ENCODE peak calls at places on chromosomes 1 and 21, in nine cellular contexts. S is testis; R is AG04450; K is tibial artery; X is heart right ventricle; B is CD4-positive, alpha-beta T cell; Q is transverse colon; F is thyroid gland; I is HL-60. G is an unnamed sample.

GRCh38 chr21:46345861-46346260 is 21.9 kb downstream of the PCNT start:
- DNase-seq in B (no peak), R (no peak), S (no peak), F (no peak), X (no peak), I (no peak), K (no peak), Q (no peak), G (no peak)

GRCh38 chr1:170530972-170531757 is 801 bp upstream of the GORAB start:
- DNase-seq in I (no peak), R (no peak), Q (peak), K (peak), F (no peak), X (peak), S (peak), B (no peak), G (no peak)

GRCh38 chr1:84570436-84571149 is 3.6 kb downstream of the CTBS start:
- DNase-seq in B (no peak), Q (no peak), R (no peak), I (no peak), F (no peak), K (no peak), S (no peak), X (no peak), G (no peak)

GRCh38 chr1:89166705-89167104 is 9.1 kb downstream of the GBP7 start:
- DNase-seq in F (no peak), K (no peak), B (no peak), I (no peak), X (no peak), R (no peak), Q (no peak), S (no peak), G (no peak)

GRCh38 chr21:28761709-28762356 is 230.8 kb downstream of the LTN1 start:
- DNase-seq in Q (no peak), B (no peak), S (no peak), R (no peak), I (no peak), K (no peak), F (no peak), X (no peak), G (no peak)

GRCh38 chr1:165882168-165882837 is 54.9 kb downstream of the UCK2 start:
- DNase-seq in R (no peak), Q (no peak), F (no peak), K (no peak), B (no peak), I (no peak), S (no peak), X (no peak), G (no peak)

GRCh38 chr21:27314096-27314495 is 347.2 kb upstream of the ADAMTS5 start:
- DNase-seq in S (no peak), K (no peak), B (no peak), R (no peak), F (no peak), X (no peak), I (no peak), Q (no peak), G (no peak)

GRCh38 chr1:220887868-220888664 is 8.8 kb downstream of the HLX start:
- DNase-seq in I (no peak), X (no peak), K (no peak), F (no peak), R (no peak), B (no peak), Q (no peak), S (no peak), G (no peak)

GRCh38 chr1:243921113-243921512 is 71.1 kb upstream of the AKT3 start:
- DNase-seq in Q (no peak), R (no peak), S (no peak), X (no peak), K (no peak), I (no peak), F (no peak), B (no peak), G (no peak)

GRCh38 chr1:25743164-25744139 is 56.5 kb upstream of the SELENON start:
- DNase-seq in S (peak), B (no peak), Q (peak), K (peak), R (no peak), F (peak), I (no peak), X (peak), G (peak)

GRCh38 chr1:158564608-158565007 is 5.8 kb downstream of the OR6P1 start:
- DNase-seq in K (no peak), Q (no peak), F (no peak), R (no peak), I (peak), S (no peak), B (no peak), X (no peak), G (no peak)

GRCh38 chr1:96782861-96783260 is 61.3 kb downstream of the PTBP2 start:
- DNase-seq in Q (no peak), X (no peak), B (no peak), S (no peak), F (no peak), R (peak), K (no peak), I (no peak), G (no peak)

GRCh38 chr1:3773572-3774502 is 1.3 kb downstream of the SMIM1 start:
- DNase-seq in Q (no peak), R (no peak), K (no peak), X (no peak), B (no peak), I (no peak), S (no peak), F (no peak), G (no peak)
- H3K27ac ChIP-seq in Q (peak), R (no peak), K (peak), X (no peak), B (no peak), I (no peak), S (peak), F (peak), G (peak)

GRCh38 chr1:43881415-43881814 is 52.2 kb upstream of the ARTN start:
- DNase-seq in S (no peak), F (no peak), Q (no peak), R (no peak), I (peak), K (no peak), X (peak), B (no peak), G (no peak)
- TF ChIP-seq CTCF in S (no peak), F (no peak), Q (no peak), R (peak), I (no peak), K (no peak), X (peak), B (no peak), G (no peak)

DNA sequence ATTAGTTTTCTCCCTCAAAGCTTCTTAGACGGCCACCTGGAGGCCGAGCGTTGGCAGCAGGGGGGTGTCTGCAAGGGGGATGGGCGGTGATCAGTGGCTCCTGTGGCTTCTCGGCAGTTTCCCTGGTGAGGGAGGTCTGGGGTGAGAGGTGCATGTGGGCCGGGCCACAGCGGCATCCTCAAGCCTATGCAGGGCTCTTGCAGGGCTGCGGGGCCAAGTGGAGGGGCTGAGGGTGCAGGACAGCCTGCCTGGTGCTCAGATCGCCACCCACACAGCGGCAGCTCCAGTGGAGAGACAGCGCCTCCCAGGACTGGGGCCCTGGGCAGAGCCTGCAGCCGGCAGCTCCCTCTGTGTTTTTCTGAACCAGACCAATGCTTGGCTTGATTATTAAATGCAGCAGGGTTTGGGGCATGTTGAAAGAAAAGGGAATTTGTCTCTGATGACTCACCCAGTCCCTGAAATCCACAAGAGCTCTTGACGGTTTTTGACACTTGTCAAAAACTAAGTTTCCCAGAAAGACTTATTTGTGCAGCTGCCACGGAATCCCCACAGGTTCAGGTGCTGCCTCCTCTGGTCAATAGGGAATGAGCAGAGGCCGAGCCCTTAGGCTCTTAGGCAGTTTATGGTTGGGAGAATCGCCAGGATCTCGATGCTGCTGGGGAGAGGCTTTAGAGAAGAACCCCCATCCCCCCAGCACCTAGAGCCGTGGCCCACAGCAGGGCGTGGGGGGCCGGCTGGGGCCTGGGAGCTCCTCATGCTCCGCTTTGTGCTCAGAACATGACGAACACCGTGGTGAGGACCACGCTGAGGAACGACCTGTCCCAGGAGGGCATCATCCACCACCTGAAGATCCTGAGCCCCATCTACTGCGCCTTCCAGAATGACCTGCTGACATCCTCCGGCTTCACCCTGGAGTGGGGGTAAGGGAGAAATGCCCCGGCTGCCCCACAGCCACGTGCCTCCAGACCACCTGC is 54.7 kb downstream of the UMODL1 start:
- DNase-seq in X (no peak), Q (no peak), R (peak), I (no peak), B (no peak), F (peak), K (no peak), S (no peak), G (no peak)
- H3K27ac ChIP-seq in X (no peak), Q (no peak), R (no peak), I (peak), B (no peak), F (no peak), K (no peak), S (no peak), G (no peak)

DNA sequence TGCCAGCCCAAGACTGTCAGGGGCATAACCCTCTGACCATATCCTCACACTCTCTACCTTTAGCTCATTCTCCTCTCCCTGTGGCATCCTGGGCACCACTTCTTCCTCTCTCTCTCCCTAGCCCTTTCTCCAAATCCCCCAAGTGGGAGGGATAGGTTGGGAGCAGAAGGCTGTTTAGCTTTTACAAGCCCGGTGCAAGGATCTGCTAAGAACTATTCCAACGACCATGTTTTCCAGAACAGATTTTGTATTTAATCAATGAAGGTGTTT is 47.2 kb upstream of the RBM15 start:
- DNase-seq in F (no peak), R (no peak), S (no peak), X (no peak), I (no peak), K (no peak), Q (no peak), B (no peak), G (no peak)
- TF ChIP-seq CTCF in F (no peak), R (no peak), S (no peak), X (no peak), I (no peak), K (no peak), Q (no peak), B (no peak), G (no peak)

GRCh38 chr1:235077571-235078479 is 50.8 kb downstream of the TOMM20 start:
- DNase-seq in X (no peak), S (no peak), R (no peak), B (no peak), I (no peak), F (no peak), K (no peak), Q (no peak), G (no peak)

GRCh38 chr1:235075955-235076308 is 52.7 kb downstream of the TOMM20 start:
- DNase-seq in K (no peak), X (no peak), R (no peak), F (no peak), I (no peak), S (no peak), Q (no peak), B (no peak), G (no peak)

GRCh38 chr1:235075121-235075954 is 53.3 kb downstream of the TOMM20 start:
- DNase-seq in S (no peak), I (no peak), X (peak), B (peak), R (peak), F (peak), Q (peak), K (peak), G (peak)

GRCh38 chr1:235077163-235077540 is 51.5 kb downstream of the TOMM20 start:
- DNase-seq in S (no peak), X (no peak), K (no peak), I (no peak), B (no peak), F (no peak), R (no peak), Q (no peak), G (no peak)

GRCh38 chr1:235076504-235077162 is 52.0 kb downstream of the TOMM20 start:
- DNase-seq in I (no peak), S (no peak), X (no peak), B (no peak), Q (no peak), R (no peak), F (no peak), K (no peak), G (no peak)
- H3K27ac ChIP-seq in I (peak), S (no peak), X (no peak), B (no peak), Q (peak), R (no peak), F (peak), K (peak), G (peak)

GRCh38 chr1:12339861-12340557 is 110.2 kb downstream of the VPS13D start:
- DNase-seq in I (no peak), S (no peak), F (no peak), X (no peak), Q (no peak), B (no peak), K (no peak), R (no peak), G (no peak)

GRCh38 chr1:12338793-12339192 is 109.0 kb downstream of the VPS13D start:
- DNase-seq in I (no peak), B (no peak), R (no peak), K (no peak), Q (no peak), S (no peak), F (no peak), X (no peak), G (no peak)

GRCh38 chr1:12338017-12338416 is 108.2 kb downstream of the VPS13D start:
- DNase-seq in B (no peak), F (no peak), K (no peak), R (no peak), I (no peak), Q (no peak), S (no peak), X (no peak), G (no peak)

GRCh38 chr1:12341667-12342066 is 111.8 kb downstream of the VPS13D start:
- DNase-seq in K (no peak), I (no peak), F (no peak), Q (no peak), S (no peak), B (no peak), X (no peak), R (no peak), G (no peak)

GRCh38 chr1:12339410-12339809 is 109.6 kb downstream of the VPS13D start:
- DNase-seq in X (no peak), K (no peak), F (no peak), B (no peak), S (no peak), R (no peak), I (no peak), Q (no peak), G (no peak)
- TF ChIP-seq CTCF in X (peak), K (peak), F (no peak), B (no peak), S (no peak), R (peak), I (no peak), Q (no peak), G (no peak)

G was measured in thoracic aorta.